ENCODE peak calls at places on chromosomes 16 and 17, in nine cellular contexts. Z is CD4-positive, alpha-beta T cell; H is NCI-H2081; Q is activated CD4-positive, alpha-beta T cell treated with anti-CD3 and anti-CD28 coated beads, Interleukin-2, amount 50 U/mL, for 1 hour; X is thoracic aorta; D is NCI-H2107; N is ELR; W is lung; F is heart right ventricle. K is an unnamed sample.

GRCh38 chr17:67891481-67892119 is 66.3 kb downstream of the BPTF start:
- DNase-seq in X (no peak), W (no peak), Z (no peak), D (no peak), F (no peak), H (peak; percentile 50), Q (no peak), N (peak; percentile 70), K (no peak)

GRCh38 chr17:35117984-35118383 is 1.7 kb downstream of the RAD51D start:
- DNase-seq in F (no peak), H (peak; percentile 43), W (no peak), D (no peak), N (peak; percentile 55), Q (peak; percentile 20), X (no peak), Z (no peak), K (no peak)

GRCh38 chr16:7440886-7441400 is 108.3 kb downstream of the RBFOX1 start:
- DNase-seq in N (no peak), H (no peak), D (no peak), F (no peak), X (no peak), Q (no peak), Z (no peak), W (no peak), K (no peak)

GRCh38 chr16:11630230-11631056 is 37.8 kb upstream of the SNN start:
- DNase-seq in Z (no peak), D (peak; percentile 41), H (no peak), Q (no peak), F (no peak), W (no peak), N (no peak), X (no peak), K (no peak)

GRCh38 chr17:73459980-73460379 is 148.2 kb upstream of the CDC42EP4 start:
- DNase-seq in F (no peak), D (no peak), N (no peak), H (no peak), Z (no peak), Q (no peak), X (no peak), W (no peak), K (no peak)

GRCh38 chr17:62707425-62707739 is 79.9 kb downstream of the MRC2 start:
- DNase-seq in H (no peak), Z (no peak), Q (no peak), X (no peak), W (no peak), N (no peak), F (no peak), D (no peak), K (no peak)

GRCh38 chr17:77379837-77380236 is 239.1 kb downstream of the SEC14L1 start:
- DNase-seq in N (no peak), W (no peak), D (no peak), X (no peak), F (no peak), Z (no peak), Q (no peak), H (no peak), K (no peak)

GRCh38 chr17:67980456-67980855 is 15.8 kb downstream of the C17orf58 start:
- DNase-seq in H (peak; percentile 56), Z (no peak), W (no peak), N (no peak), X (no peak), D (no peak), F (no peak), Q (no peak), K (no peak)

GRCh38 chr17:36920032-36921000 is 17.0 kb upstream of the LHX1 start:
- DNase-seq in D (no peak), H (no peak), N (peak; percentile 73), X (no peak), W (no peak), Q (no peak), F (no peak), Z (no peak), K (no peak)

GRCh38 chr17:74297941-74298340 is 23.9 kb downstream of the DNAI2 start:
- DNase-seq in Z (no peak), X (no peak), N (peak; percentile 24), W (no peak), D (no peak), Q (no peak), H (no peak), F (no peak), K (no peak)

GRCh38 chr16:1296688-1297412 is 12.6 kb upstream of the UBE2I start:
- DNase-seq in N (peak; percentile 95), Z (no peak), X (no peak), D (no peak), W (no peak), F (no peak), H (no peak), Q (no peak), K (no peak)

GRCh38 chr17:57629470-57629869 is 115.6 kb downstream of the CCDC182 start:
- DNase-seq in W (no peak), H (no peak), Z (no peak), X (no peak), N (peak; percentile 18), F (no peak), D (no peak), Q (no peak), K (no peak)

GRCh38 chr17:77345260-77345910 is 204.6 kb downstream of the SEC14L1 start:
- DNase-seq in N (no peak), H (no peak), F (no peak), Z (no peak), D (no peak), W (peak; percentile 24), Q (no peak), X (no peak), K (no peak)

GRCh38 chr16:86992587-86992986 is 324.6 kb downstream of the C16orf95 start:
- DNase-seq in F (no peak), X (no peak), N (peak; percentile 44), W (no peak), H (no peak), Z (no peak), Q (no peak), D (no peak), K (no peak)

GRCh38 chr16:66099261-66099660 is 267.2 kb upstream of the CDH5 start:
- DNase-seq in Z (no peak), Q (no peak), D (no peak), W (no peak), N (no peak), F (no peak), H (no peak), X (no peak), K (no peak)

GRCh38 chr16:8859913-8860881 is 8.6 kb downstream of the CARHSP1 start:
- DNase-seq in W (no peak), Z (no peak), N (peak; percentile 45), H (no peak), X (no peak), Q (no peak), D (no peak), F (no peak), K (no peak)

GRCh38 chr17:65553009-65553645 is 8.3 kb downstream of the AXIN2 start:
- DNase-seq in D (no peak), N (peak; percentile 50), W (no peak), H (no peak), Z (no peak), F (no peak), X (no peak), Q (no peak), K (no peak)

GRCh38 chr17:19703106-19703775 is 13.1 kb downstream of the SLC47A2 start:
- DNase-seq in D (no peak), N (no peak), W (peak; percentile 64), H (no peak), Z (no peak), Q (no peak), X (no peak), F (no peak), K (no peak)

GRCh38 chr17:35183332-35183731 is 10.9 kb downstream of the SLC35G3 start:
- DNase-seq in F (no peak), H (no peak), Q (no peak), N (no peak), X (no peak), Z (no peak), D (no peak), W (no peak), K (no peak)

GRCh38 chr17:82301300-82301915 is 16.0 kb downstream of the CD7 start:
- DNase-seq in W (no peak), N (no peak), Z (no peak), D (no peak), Q (no peak), H (no peak), F (no peak), X (no peak), K (no peak)

GRCh38 chr16:30187971-30188561 is 4.7 kb downstream of the CORO1A start:
- DNase-seq in X (no peak), W (no peak), H (no peak), Q (no peak), N (no peak), F (peak; percentile 8), Z (no peak), D (no peak), K (no peak)

GRCh38 chr17:19538095-19539039 is 4.7 kb downstream of the SLC47A1 start:
- DNase-seq in X (no peak), W (peak; percentile 54), H (no peak), Q (no peak), D (no peak), F (peak; percentile 34), N (no peak), Z (no peak), K (no peak)

GRCh38 chr16:58455750-58456149 is 44.2 kb upstream of the NDRG4 start:
- DNase-seq in D (no peak), Z (no peak), H (no peak), X (no peak), Q (no peak), N (no peak), W (no peak), F (no peak), K (no peak)

GRCh38 chr16:53087101-53087500 is 32.3 kb downstream of the CHD9 start:
- DNase-seq in W (peak; percentile 52), Q (no peak), Z (no peak), X (no peak), D (no peak), F (no peak), N (peak; percentile 15), H (no peak), K (no peak)

GRCh38 chr16:52912565-52913173 is 140.0 kb downstream of the CHD9NB start:
- DNase-seq in D (peak; percentile 16), Q (peak; percentile 1), Z (no peak), H (peak; percentile 66), W (peak; percentile 63), X (no peak), N (peak; percentile 56), F (peak; percentile 38), K (no peak)

K was measured in omental fat pad.